ENCODE peak calls at places on chromosomes 16 and 17, in seven cellular contexts. O is activated naive CD8-positive, alpha-beta T cell treated with anti-CD3 and anti-CD28 coated beads for 36 hours; H is GM03348; D is HEK293T; B is GM04504; F is naive thymus-derived CD8-positive, alpha-beta T cell; L is stimulated activated CD8-positive, alpha-beta memory T cell treated with anti-CD3 and anti-CD28 coated beads, Interleukin-4, amount 100 ng/mL, for 1 hour. E is an unnamed sample.

GRCh38 chr17:18961634-18962493 is 9.9 kb downstream of the SLC5A10 start:
- DNase-seq in D (no peak), L (no peak), O (peak), H (no peak), B (no peak), F (no peak), E (no peak)

GRCh38 chr17:32222621-32223020 is 43.0 kb upstream of the RHBDL3 start:
- DNase-seq in H (no peak), L (no peak), O (no peak), D (no peak), F (no peak), B (no peak), E (no peak)

GRCh38 chr17:77300016-77300686 is 159.4 kb downstream of the SEC14L1 start:
- DNase-seq in D (no peak), H (no peak), O (no peak), B (no peak), F (no peak), L (no peak), E (no peak)

GRCh38 chr16:86889974-86890373 is 311.6 kb downstream of the FOXL1 start:
- DNase-seq in D (no peak), L (no peak), O (no peak), F (no peak), H (no peak), B (no peak), E (no peak)

GRCh38 chr17:72470338-72471133 is 349.7 kb downstream of the SOX9 start:
- DNase-seq in D (no peak), B (no peak), F (no peak), H (no peak), O (no peak), L (no peak), E (no peak)

GRCh38 chr16:25713785-25714570 is 22.2 kb downstream of the HS3ST4 start:
- DNase-seq in F (no peak), B (no peak), H (no peak), O (no peak), L (no peak), D (no peak), E (no peak)

GRCh38 chr16:82651921-82652601 is 25.3 kb downstream of the CDH13 start:
- DNase-seq in H (no peak), D (no peak), O (no peak), B (no peak), L (no peak), F (no peak), E (no peak)

GRCh38 chr16:55250641-55251550 is 73.1 kb upstream of the IRX6 start:
- DNase-seq in D (no peak), B (peak), H (no peak), L (no peak), F (no peak), O (no peak), E (no peak)

GRCh38 chr16:28212532-28212873 is 738 bp upstream of the XPO6 start:
- DNase-seq in D (no peak), B (no peak), H (no peak), F (no peak), O (no peak), L (no peak), E (no peak)

GRCh38 chr17:28406478-28406824 is 439 bp upstream of the SLC46A1 start:
- DNase-seq in H (no peak), F (no peak), O (no peak), L (no peak), D (no peak), B (no peak), E (no peak)

GRCh38 chr17:73952136-73952497 is 251.4 kb upstream of the RPL38 start:
- DNase-seq in H (no peak), O (no peak), F (no peak), D (no peak), L (no peak), B (no peak), E (no peak)

E was measured in esophagus squamous epithelium.